ENCODE peak calls at places on chromosomes 4 and X, in four cellular contexts. One of them, this sample, is unnamed.

GRCh38 chr4:186201535-186202230 is 10.3 kb downstream of the CYP4V2 start:
- DNase-seq in NCI-H510A: peak
- DNase-seq in T-helper 1 cell: peak
- DNase-seq in HFF-Myc: no peak
- DNase-seq in this sample: no peak

GRCh38 chr4:145920205-145920604 is 18.4 kb downstream of the ZNF827 start:
- DNase-seq in NCI-H510A: no peak
- DNase-seq in T-helper 1 cell: no peak
- DNase-seq in HFF-Myc: peak
- DNase-seq in this sample: no peak

GRCh38 chr4:46387956-46388355 is 2.0 kb downstream of the GABRA2 start:
- DNase-seq in NCI-H510A: no peak
- DNase-seq in T-helper 1 cell: no peak
- DNase-seq in HFF-Myc: no peak
- DNase-seq in this sample: no peak

GRCh38 chrX:125132274-125132673 is 187.4 kb upstream of the TEX13C start:
- DNase-seq in NCI-H510A: no peak
- DNase-seq in T-helper 1 cell: peak
- DNase-seq in HFF-Myc: no peak
- DNase-seq in this sample: no peak

GRCh38 chr4:11698846-11699590 is 270.3 kb upstream of the HS3ST1 start:
- DNase-seq in NCI-H510A: no peak
- DNase-seq in T-helper 1 cell: no peak
- DNase-seq in HFF-Myc: no peak
- DNase-seq in this sample: no peak

GRCh38 chrX:128106630-128107029 is 54.4 kb upstream of the ACTRT1 start:
- DNase-seq in NCI-H510A: peak
- DNase-seq in T-helper 1 cell: no peak
- DNase-seq in HFF-Myc: no peak
- DNase-seq in this sample: no peak

GRCh38 chrX:12115377-12115776 is 22.9 kb upstream of the FRMPD4 start:
- DNase-seq in NCI-H510A: no peak
- DNase-seq in T-helper 1 cell: no peak
- DNase-seq in HFF-Myc: no peak
- DNase-seq in this sample: no peak

GRCh38 chrX:47223476-47224250 is 5.2 kb downstream of the CDK16 start:
- DNase-seq in NCI-H510A: no peak
- DNase-seq in T-helper 1 cell: no peak
- DNase-seq in HFF-Myc: no peak
- DNase-seq in this sample: no peak

GRCh38 chrX:109347618-109348017 is 134.3 kb downstream of the GUCY2F start:
- DNase-seq in NCI-H510A: no peak
- DNase-seq in T-helper 1 cell: peak
- DNase-seq in HFF-Myc: peak
- DNase-seq in this sample: no peak

GRCh38 chr4:101515099-101515498 is 167.8 kb upstream of the PPP3CA start:
- DNase-seq in NCI-H510A: no peak
- DNase-seq in T-helper 1 cell: peak
- DNase-seq in HFF-Myc: no peak
- DNase-seq in this sample: no peak

This sample was measured in NK-92 treated with Interleukin-12 subunit alpha and Interleukin-12 subunit beta, amount 100 ng/mL, for 24 hours.